ENCODE peak calls at places on chromosomes 3 and 15, in four cellular contexts. Q, J, A and U are unnamed samples.

GRCh38 chr3:59127071-59127470 is 77.2 kb upstream of the CFAP20DC start:
- DNase-seq in A (no peak), Q (no peak), J (no peak), U (no peak)

GRCh38 chr15:100189849-100190248 is 151.9 kb downstream of the ADAMTS17 start:
- DNase-seq in Q (no peak), A (no peak), J (no peak), U (no peak)

GRCh38 chr3:178588593-178588992 is 52.4 kb downstream of the KCNMB2 start:
- DNase-seq in J (no peak), A (no peak), Q (no peak), U (no peak)

GRCh38 chr15:60370804-60371700 is 26.7 kb downstream of the ANXA2 start:
- DNase-seq in J (no peak), A (peak), Q (peak), U (peak)

GRCh38 chr15:78629031-78629715 is 8.4 kb upstream of the CHRNA3 start:
- DNase-seq in J (no peak), Q (no peak), A (no peak), U (peak)

GRCh38 chr3:194447161-194447560 is 39.6 kb downstream of the ATP13A3 start:
- DNase-seq in Q (no peak), A (no peak), J (no peak), U (no peak)

GRCh38 chr15:64146885-64147681 is 4.4 kb upstream of the SNX22 start:
- DNase-seq in A (no peak), J (no peak), Q (no peak), U (no peak)

GRCh38 chr15:91224750-91225380 is 124.8 kb downstream of the SV2B start:
- DNase-seq in Q (peak), J (no peak), A (peak), U (no peak)

GRCh38 chr3:190517696-190518095 is 3.8 kb downstream of the IL1RAP start:
- DNase-seq in Q (no peak), A (no peak), J (no peak), U (no peak)

GRCh38 chr3:42600958-42601675 is 631 bp downstream of the NKTR start:
- DNase-seq in Q (no peak), A (no peak), J (no peak), U (peak)

GRCh38 chr3:133016838-133017309 is 21.3 kb upstream of the TMEM108 start:
- DNase-seq in Q (no peak), A (no peak), J (no peak), U (no peak)

GRCh38 chr15:80990955-80991354 is 1.3 kb upstream of the MESD start:
- DNase-seq in Q (no peak), J (no peak), A (no peak), U (no peak)

GRCh38 chr15:76588811-76589747 is 252.5 kb downstream of the ISL2 start:
- DNase-seq in A (no peak), Q (no peak), J (no peak), U (no peak)

GRCh38 chr3:178126686-178127085 is 409.6 kb upstream of the KCNMB2 start:
- DNase-seq in J (no peak), A (no peak), Q (no peak), U (no peak)

GRCh38 chr3:134375542-134376384 is 1.5 kb upstream of the AMOTL2 start:
- DNase-seq in J (no peak), A (no peak), Q (no peak), U (no peak)

GRCh38 chr3:22159004-22159695 is 408.1 kb upstream of the ZNF385D start:
- DNase-seq in A (no peak), J (no peak), Q (no peak), U (no peak)

GRCh38 chr3:136644200-136644599 is 108.0 kb downstream of the STAG1 start:
- DNase-seq in J (no peak), Q (no peak), A (no peak), U (no peak)

GRCh38 chr3:46860381-46861292 is 2.6 kb downstream of the MYL3 start:
- DNase-seq in J (no peak), Q (no peak), A (no peak), U (no peak)

GRCh38 chr15:58923696-58924300 is 9.7 kb downstream of the SLTM start:
- DNase-seq in J (no peak), Q (no peak), A (no peak), U (no peak)

GRCh38 chr15:93913310-93913709 is 318.1 kb upstream of the MCTP2 start:
- DNase-seq in Q (no peak), A (no peak), J (no peak), U (no peak)

GRCh38 chr15:50298340-50298739 is 32.8 kb upstream of the HDC start:
- DNase-seq in J (no peak), Q (no peak), A (no peak), U (no peak)

GRCh38 chr3:168989396-168989795 is 674.1 kb downstream of the MECOM start:
- DNase-seq in A (no peak), Q (no peak), J (no peak), U (peak)

GRCh38 chr3:54262541-54262940 is 140.2 kb downstream of the CACNA2D3 start:
- DNase-seq in A (no peak), J (no peak), Q (no peak), U (no peak)

GRCh38 chr15:80559320-80559693 is 135.8 kb upstream of the ABHD17C start:
- DNase-seq in Q (no peak), J (no peak), A (no peak), U (no peak)

GRCh38 chr3:16174389-16174788 is at the start of gene GALNT15:
- DNase-seq in Q (no peak), A (no peak), J (no peak), U (peak)

GRCh38 chr3:111069974-111070751 is 1.5 kb upstream of the NECTIN3 start:
- DNase-seq in A (no peak), J (no peak), Q (no peak), U (no peak)

GRCh38 chr3:28840976-28841376 is 439.9 kb upstream of the RBMS3 start:
- DNase-seq in A (no peak), J (no peak), Q (no peak), U (no peak)

GRCh38 chr3:129428382-129429079 is at the start of gene EFCAB12:
- DNase-seq in J (peak), Q (peak), A (peak), U (peak)

GRCh38 chr3:126537116-126537729 is 13.3 kb downstream of the CHST13 start:
- DNase-seq in A (no peak), Q (no peak), J (no peak), U (no peak)

GRCh38 chr15:71008250-71008870 is 106.9 kb upstream of the THSD4 start:
- DNase-seq in A (no peak), Q (no peak), J (no peak), U (no peak)

GRCh38 chr3:160447544-160447943 is 2.0 kb downstream of the TRIM59 start:
- DNase-seq in Q (no peak), J (no peak), A (no peak), U (no peak)

GRCh38 chr3:169241928-169242751 is 421.4 kb downstream of the MECOM start:
- DNase-seq in Q (no peak), A (no peak), J (no peak), U (no peak)

GRCh38 chr3:122619040-122619439 is 41.6 kb downstream of the PARP15 start:
- DNase-seq in A (no peak), Q (no peak), J (no peak), U (no peak)